ENCODE peak calls at places on chromosomes 6 and 20, in ten cellular contexts. J, S, Z, C, X, Y, G, T, H and D are unnamed samples.

GRCh38 chr20:48631114-48632016 is 196.4 kb downstream of the PREX1 start:
- DNase-seq in Y (no peak), J (no peak), Z (no peak), H (no peak), S (no peak), C (no peak), T (peak; percentile 63), X (no peak), G (peak; percentile 17), D (no peak)

GRCh38 chr20:34112600-34113061 is 588 bp upstream of the EIF2S2 start:
- DNase-seq in S (no peak), G (no peak), Z (peak; percentile 44), H (peak; percentile 55), T (peak; percentile 36), J (peak; percentile 67), Y (peak; percentile 51), C (peak; percentile 60), X (no peak), D (no peak)

GRCh38 chr20:36728986-36729385 is 16.9 kb downstream of the NDRG3 start:
- DNase-seq in C (no peak), G (no peak), X (no peak), S (no peak), J (no peak), Z (peak; percentile 34), T (peak; percentile 48), Y (no peak), H (peak; percentile 40), D (no peak)

GRCh38 chr6:139655783-139656705 is 281.6 kb upstream of the CITED2 start:
- DNase-seq in S (no peak), H (no peak), G (no peak), C (no peak), Y (peak; percentile 90), J (no peak), Z (peak; percentile 79), T (no peak), X (no peak), D (no peak)

GRCh38 chr6:151661928-151662327 is 145.6 kb upstream of the ESR1 start:
- DNase-seq in C (no peak), T (no peak), X (no peak), Y (no peak), Z (no peak), J (no peak), H (peak; percentile 54), G (no peak), S (no peak), D (no peak)

GRCh38 chr6:127520061-127520460 is 926 bp upstream of the MTCL3 start:
- DNase-seq in Z (peak; percentile 11), H (peak; percentile 32), S (no peak), Y (no peak), G (no peak), J (peak; percentile 51), T (peak; percentile 15), X (no peak), C (no peak), D (no peak)

GRCh38 chr6:91697010-91697694 is 1110.3 kb upstream of the MAP3K7 start:
- DNase-seq in G (no peak), Y (no peak), T (no peak), S (no peak), H (no peak), Z (no peak), C (no peak), X (no peak), J (no peak), D (no peak)

GRCh38 chr6:36623547-36624459 is 29.6 kb downstream of the SRSF3 start:
- DNase-seq in H (peak; percentile 80), T (peak; percentile 73), G (peak; percentile 87), X (peak; percentile 85), Y (peak; percentile 98), S (peak; percentile 63), C (peak; percentile 94), J (peak; percentile 94), Z (peak; percentile 62), D (peak; percentile 84)

GRCh38 chr6:152669894-152670293 is 27.8 kb upstream of the MYCT1 start:
- DNase-seq in H (peak; percentile 20), G (no peak), X (no peak), Z (peak; percentile 29), S (no peak), J (peak; percentile 42), C (no peak), Y (no peak), T (peak; percentile 30), D (no peak)

GRCh38 chr6:87702589-87702945 is 534 bp upstream of the AKIRIN2 start:
- DNase-seq in T (peak; percentile 77), H (peak; percentile 84), S (no peak), C (no peak), X (no peak), Y (no peak), G (no peak), J (peak; percentile 79), Z (peak; percentile 46), D (no peak)

GRCh38 chr20:4563031-4563430 is 158.7 kb upstream of the PRND start:
- DNase-seq in H (no peak), S (no peak), Y (no peak), C (no peak), G (no peak), Z (no peak), T (no peak), X (no peak), J (no peak), D (no peak)

GRCh38 chr6:17167327-17167979 is 65.6 kb downstream of the STMND1 start:
- DNase-seq in J (peak; percentile 34), G (no peak), Z (peak; percentile 81), X (peak; percentile 47), C (no peak), T (peak; percentile 70), S (no peak), Y (peak; percentile 62), H (peak; percentile 76), D (peak; percentile 48)

GRCh38 chr20:90651-91050 is 3.2 kb downstream of the DEFB125 start:
- DNase-seq in S (no peak), G (no peak), Y (no peak), J (no peak), C (no peak), H (no peak), T (no peak), Z (no peak), X (no peak), D (no peak)

GRCh38 chr20:54173653-54174451 is at the start of gene CYP24A1:
- DNase-seq in J (peak; percentile 59), T (no peak), C (no peak), S (no peak), Y (no peak), Z (peak; percentile 98), X (peak; percentile 48), H (peak; percentile 65), G (no peak), D (no peak)

GRCh38 chr20:54177378-54177777 is 3.6 kb upstream of the CYP24A1 start:
- DNase-seq in H (no peak), S (no peak), T (no peak), X (no peak), C (no peak), Y (no peak), G (no peak), Z (no peak), J (no peak), D (no peak)

GRCh38 chr20:54174452-54175175 is 828 bp upstream of the CYP24A1 start:
- DNase-seq in T (no peak), S (no peak), Z (peak; percentile 87), Y (no peak), J (no peak), G (no peak), C (no peak), H (peak; percentile 19), X (no peak), D (no peak)

GRCh38 chr20:54178256-54178655 is 4.5 kb upstream of the CYP24A1 start:
- DNase-seq in J (no peak), H (no peak), X (no peak), S (no peak), Z (no peak), C (no peak), G (no peak), T (no peak), Y (no peak), D (no peak)

DNA sequence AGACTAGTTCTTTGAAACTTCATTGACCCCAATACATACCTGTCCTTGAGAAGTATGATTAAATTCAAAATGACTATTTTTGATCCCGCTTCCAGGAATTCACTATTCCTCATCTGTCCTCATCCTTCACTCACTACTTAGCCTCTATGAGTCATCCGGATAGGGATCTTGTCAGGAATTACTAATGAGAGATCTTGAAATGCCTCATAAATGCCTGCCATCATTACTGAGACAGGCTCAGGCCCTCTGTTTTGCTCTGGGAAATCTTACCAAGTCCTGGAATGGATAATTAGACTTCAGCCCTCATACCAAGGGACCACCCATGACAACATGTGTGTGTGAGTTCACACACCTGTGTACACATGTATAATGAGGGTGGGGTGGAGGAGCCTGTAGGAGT is 2.8 kb upstream of the CYP24A1 start:
- DNase-seq in C (no peak), G (no peak), S (no peak), T (peak; percentile 56), J (no peak), X (no peak), H (no peak), Y (no peak), Z (no peak), D (no peak)
- H3K4me1 ChIP-seq in C (peaks cover 26% of the 10 kb centered on the region), G (no peaks in the 10 kb centered on the region), S (peaks cover 23% of the 10 kb centered on the region), T (no peaks in the 10 kb centered on the region), J (peaks cover 7% of the 10 kb centered on the region), X (peaks cover 24% of the 10 kb centered on the region), H (peaks cover 13% of the 10 kb centered on the region), Y (peaks cover 9% of the 10 kb centered on the region), Z (peaks cover 47% of the 10 kb centered on the region), D (peaks cover 25% of the 10 kb centered on the region)

GRCh38 chr6:71879016-71879415 is 7.3 kb upstream of the RIMS1 start:
- DNase-seq in G (no peak), T (peak; percentile 65), Y (no peak), X (no peak), J (peak; percentile 65), Z (no peak), H (no peak), C (no peak), S (no peak), D (no peak)
- H3K4me1 ChIP-seq in G (no peaks in the 10 kb centered on the region), T (no peaks in the 10 kb centered on the region), Y (no peaks in the 10 kb centered on the region), X (no peaks in the 10 kb centered on the region), J (peaks cover 8% of the 10 kb centered on the region), Z (no peaks in the 10 kb centered on the region), H (no peaks in the 10 kb centered on the region), C (no peaks in the 10 kb centered on the region), S (no peaks in the 10 kb centered on the region), D (no peaks in the 10 kb centered on the region)

GRCh38 chr6:158038291-158039177 is 56.9 kb downstream of the SYNJ2 start:
- DNase-seq in T (no peak), J (no peak), C (no peak), X (peak; percentile 26), S (no peak), Y (no peak), Z (no peak), G (peak; percentile 44), H (no peak), D (peak; percentile 10)
- H3K4me1 ChIP-seq in T (peaks cover 35% of the 10 kb centered on the region), J (peaks cover 38% of the 10 kb centered on the region), C (peaks cover 57% of the 10 kb centered on the region), X (peaks cover 35% of the 10 kb centered on the region), S (peaks cover 6% of the 10 kb centered on the region), Y (peaks cover 16% of the 10 kb centered on the region), Z (peaks cover 77% of the 10 kb centered on the region), G (peaks cover 2% of the 10 kb centered on the region), H (peaks cover 6% of the 10 kb centered on the region), D (peaks cover 63% of the 10 kb centered on the region)

DNA sequence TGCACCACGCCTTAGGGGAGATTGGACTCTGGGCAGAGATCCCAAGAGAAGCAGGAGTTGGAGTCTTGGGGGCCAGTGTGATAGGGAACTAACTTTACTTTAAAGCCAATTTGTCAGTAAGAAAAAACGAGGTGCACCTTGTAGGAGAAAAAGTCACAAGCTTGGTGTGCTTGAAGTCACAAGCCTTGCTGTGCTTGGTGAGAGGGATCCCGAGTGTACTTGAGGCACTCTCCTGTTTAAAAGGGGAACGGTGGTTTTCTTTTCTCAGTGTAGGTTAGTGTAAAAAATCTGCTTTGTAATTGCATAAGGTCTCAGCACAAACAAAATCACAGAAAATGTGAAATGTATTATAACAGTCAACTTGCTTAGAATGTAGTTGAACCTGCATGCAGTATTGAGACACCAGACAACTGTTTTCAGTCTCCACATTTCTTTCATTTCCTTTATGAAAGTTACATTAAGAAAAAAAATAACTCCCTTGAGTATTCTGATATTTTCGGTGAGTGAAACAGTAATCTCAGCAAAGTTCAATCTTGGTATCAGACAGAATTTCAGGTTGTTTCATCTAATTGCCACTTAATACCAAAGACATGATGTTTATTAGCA is 111.1 kb upstream of the DUSP22 start:
- DNase-seq in Z (no peak), T (no peak), J (no peak), S (no peak), H (no peak), G (no peak), X (no peak), Y (peak; percentile 10), C (no peak), D (no peak)
- H3K4me1 ChIP-seq in Z (no peaks in the 10 kb centered on the region), T (no peaks in the 10 kb centered on the region), J (no peaks in the 10 kb centered on the region), S (peaks cover 12% of the 10 kb centered on the region), H (no peaks in the 10 kb centered on the region), G (no peaks in the 10 kb centered on the region), X (no peaks in the 10 kb centered on the region), Y (no peaks in the 10 kb centered on the region), C (no peaks in the 10 kb centered on the region), D (no peaks in the 10 kb centered on the region)